ENCODE peak calls at places on chromosomes 7 and 10, in seven cellular contexts. E is T-cell; V is CD8-positive, alpha-beta T cell; B is osteoblast; O is naive thymus-derived CD4-positive, alpha-beta T cell; S is HTR-8/SVneo; H is T-helper 2 cell. I is an unnamed sample.

GRCh38 chr10:63930584-63930983 is 409.4 kb downstream of the REEP3 start:
- DNase-seq in V (no peak), E (no peak), B (no peak), H (no peak), S (no peak), O (no peak), I (no peak)

GRCh38 chr10:60937784-60938654 is 6.0 kb downstream of the RHOBTB1 start:
- DNase-seq in E (no peak), H (no peak), B (peak), O (no peak), V (no peak), S (no peak), I (no peak)

GRCh38 chr10:77135555-77135954 is 502.1 kb downstream of the KCNMA1 start:
- DNase-seq in H (no peak), B (no peak), S (no peak), O (no peak), E (no peak), V (no peak), I (no peak)

GRCh38 chr7:83550100-83550499 is 98.8 kb downstream of the SEMA3E start:
- DNase-seq in V (no peak), H (no peak), E (no peak), S (peak), O (no peak), B (no peak), I (no peak)

GRCh38 chr7:11128500-11128899 is 154.8 kb downstream of the PHF14 start:
- DNase-seq in V (no peak), H (no peak), E (no peak), B (no peak), O (no peak), S (no peak), I (no peak)

GRCh38 chr10:61157182-61157581 is 213.2 kb upstream of the RHOBTB1 start:
- DNase-seq in E (no peak), V (no peak), B (peak), H (no peak), S (no peak), O (no peak), I (no peak)

GRCh38 chr10:77297370-77297692 is 340.3 kb downstream of the KCNMA1 start:
- DNase-seq in B (peak), O (no peak), V (no peak), H (no peak), E (no peak), S (peak), I (no peak)

GRCh38 chr10:12387561-12388210 is 38.3 kb downstream of the CAMK1D start:
- DNase-seq in V (no peak), E (no peak), H (no peak), B (no peak), O (no peak), S (no peak), I (no peak)

GRCh38 chr7:43137811-43138210 is 25.4 kb downstream of the HECW1 start:
- DNase-seq in V (no peak), S (no peak), E (no peak), H (no peak), B (no peak), O (no peak), I (no peak)

GRCh38 chr7:79405368-79405767 is 48.1 kb downstream of the MAGI2 start:
- DNase-seq in S (no peak), B (no peak), V (no peak), O (no peak), H (no peak), E (no peak), I (no peak)

GRCh38 chr7:74379938-74380337 is 73.8 kb upstream of the GTF2IRD1 start:
- DNase-seq in H (no peak), O (no peak), B (peak), S (no peak), V (no peak), E (no peak), I (no peak)

GRCh38 chr7:155262010-155262409 is 35.7 kb upstream of the INSIG1 start:
- DNase-seq in E (no peak), V (no peak), O (no peak), H (no peak), S (no peak), B (no peak), I (no peak)

GRCh38 chr10:125757742-125758141 is 17.9 kb downstream of the MMP21 start:
- DNase-seq in V (no peak), S (no peak), E (no peak), O (no peak), H (no peak), B (no peak), I (no peak)

GRCh38 chr7:4809091-4809591 is 33.7 kb downstream of the AP5Z1 start:
- DNase-seq in H (peak), E (peak), V (peak), O (no peak), S (no peak), B (no peak), I (no peak)

GRCh38 chr10:130997267-130998045 is 314.1 kb downstream of the TCERG1L start:
- DNase-seq in H (no peak), S (no peak), O (no peak), V (no peak), E (no peak), B (no peak), I (no peak)

GRCh38 chr7:29254663-29255062 is 60.1 kb downstream of the CHN2 start:
- DNase-seq in S (no peak), H (no peak), V (no peak), B (no peak), O (no peak), E (no peak), I (no peak)

GRCh38 chr7:35787925-35788324 is 12.9 kb upstream of the SEPTIN7 start:
- DNase-seq in H (no peak), O (no peak), S (no peak), B (no peak), V (no peak), E (no peak), I (no peak)

GRCh38 chr7:92699560-92699959 is 109.4 kb upstream of the FAM133B start:
- DNase-seq in H (no peak), B (peak), O (no peak), V (no peak), S (no peak), E (no peak), I (no peak)

GRCh38 chr7:20331231-20331880 is 656 bp downstream of the ITGB8 start:
- DNase-seq in O (peak), B (peak), E (no peak), H (no peak), V (no peak), S (no peak), I (peak)

GRCh38 chr10:1367938-1368697 is 311.9 kb downstream of the WDR37 start:
- DNase-seq in S (no peak), O (no peak), V (no peak), H (no peak), E (no peak), B (no peak), I (no peak)

GRCh38 chr7:17183630-17184328 is 114.7 kb upstream of the AHR start:
- DNase-seq in O (no peak), V (no peak), E (no peak), B (no peak), H (no peak), S (no peak), I (no peak)

GRCh38 chr7:25965405-25966123 is 186.4 kb upstream of the NFE2L3 start:
- DNase-seq in H (no peak), O (no peak), B (no peak), E (no peak), S (no peak), V (no peak), I (no peak)

GRCh38 chr10:12826800-12827372 is 174.6 kb downstream of the CCDC3 start:
- DNase-seq in E (no peak), B (peak), H (no peak), S (no peak), V (no peak), O (no peak), I (no peak)

GRCh38 chr10:31401287-31401686 is 82.3 kb downstream of the ZEB1 start:
- DNase-seq in V (no peak), B (no peak), H (no peak), S (no peak), E (no peak), O (no peak), I (no peak)

GRCh38 chr10:94878649-94879048 is 59.8 kb upstream of the CYP2C9 start:
- DNase-seq in V (no peak), O (no peak), S (no peak), H (no peak), B (no peak), E (no peak), I (no peak)

GRCh38 chr10:48234295-48234694 is 40.2 kb downstream of the FRMPD2 start:
- DNase-seq in V (no peak), B (no peak), H (no peak), S (no peak), O (no peak), E (no peak), I (no peak)

GRCh38 chr7:125878990-125879389 is 949.4 kb upstream of the POT1 start:
- DNase-seq in S (no peak), O (no peak), H (no peak), E (no peak), V (no peak), B (no peak), I (no peak)

GRCh38 chr10:58299580-58299979 is 30.6 kb downstream of the CISD1 start:
- DNase-seq in O (peak), E (peak), S (peak), H (peak), V (peak), B (peak), I (peak)

GRCh38 chr7:46494026-46494425 is 573.0 kb upstream of the IGFBP3 start:
- DNase-seq in V (no peak), S (no peak), O (no peak), E (no peak), B (no peak), H (no peak), I (no peak)

GRCh38 chr10:74994714-74995308 is 116.6 kb upstream of the SAMD8 start:
- DNase-seq in B (no peak), E (no peak), S (no peak), V (no peak), H (no peak), O (no peak), I (no peak)

GRCh38 chr7:128217030-128217805 is 23.9 kb upstream of the LEP start:
- DNase-seq in V (no peak), E (no peak), B (peak), O (no peak), H (no peak), S (no peak), I (no peak)

GRCh38 chr10:93947524-93947923 is 46.2 kb upstream of the PLCE1 start:
- DNase-seq in V (no peak), S (no peak), O (no peak), B (no peak), E (no peak), H (no peak), I (no peak)

GRCh38 chr10:132063432-132063831 is 2.3 kb upstream of the JAKMIP3 start:
- DNase-seq in B (no peak), H (no peak), O (no peak), V (no peak), E (no peak), S (no peak), I (no peak)

GRCh38 chr7:87735360-87735759 is 107.2 kb downstream of the RUNDC3B start:
- DNase-seq in V (no peak), E (no peak), O (no peak), B (no peak), S (no peak), H (no peak), I (no peak)

GRCh38 chr7:140876519-140877248 is 48.0 kb downstream of the BRAF start:
- DNase-seq in V (no peak), B (peak), S (peak), H (no peak), E (no peak), O (no peak), I (no peak)

I was measured in memory B cell.